ENCODE peak calls at places on chromosomes 7 and 10, in nine cellular contexts. Y, F, S, P, R, L, C, Q and Z are unnamed samples.

GRCh38 chr10:71854031-71854430 is 3.0 kb upstream of the PSAP start:
- DNase-seq in C (no peak), Q (no peak), L (peak; percentile 46), Y (no peak), S (peak; percentile 59), P (no peak), R (no peak), F (no peak), Z (no peak)

GRCh38 chr10:61486251-61486650 is 33.1 kb upstream of the TMEM26 start:
- DNase-seq in R (no peak), L (no peak), Q (no peak), P (no peak), S (peak; percentile 38), F (no peak), C (no peak), Y (no peak), Z (no peak)

GRCh38 chr10:119030421-119031250 is 1.1 kb downstream of the NANOS1 start:
- DNase-seq in C (no peak), R (peak; percentile 69), P (peak; percentile 62), L (peak; percentile 42), Q (peak; percentile 74), Y (peak; percentile 57), S (peak; percentile 49), F (peak; percentile 82), Z (peak; percentile 91)

GRCh38 chr7:137130751-137131158 is 212.8 kb downstream of the PTN start:
- DNase-seq in F (no peak), P (peak; percentile 95), C (peak; percentile 39), R (no peak), Y (no peak), S (peak; percentile 71), L (peak; percentile 94), Q (no peak), Z (no peak)

GRCh38 chr10:66505003-66505707 is 420.7 kb upstream of the LRRTM3 start:
- DNase-seq in Q (no peak), F (no peak), R (no peak), P (peak; percentile 93), L (no peak), C (no peak), Y (no peak), S (peak; percentile 7), Z (no peak)

GRCh38 chr10:17029581-17030271 is 99.9 kb downstream of the CUBN start:
- DNase-seq in L (peak; percentile 86), C (no peak), F (no peak), S (peak; percentile 89), Q (peak; percentile 86), R (peak; percentile 55), Y (peak; percentile 53), P (peak; percentile 74), Z (peak; percentile 33)

GRCh38 chr10:79243211-79244067 is 103.8 kb upstream of the PPIF start:
- DNase-seq in S (no peak), Q (peak; percentile 84), P (peak; percentile 58), L (no peak), C (no peak), F (peak; percentile 81), R (peak; percentile 50), Y (peak; percentile 43), Z (peak; percentile 87)

GRCh38 chr10:15719899-15720634 is at the start of gene ITGA8:
- DNase-seq in S (peak; percentile 22), F (no peak), L (no peak), R (peak; percentile 72), Y (peak; percentile 23), P (no peak), Q (no peak), C (no peak), Z (peak; percentile 86)

GRCh38 chr10:110637558-110638053 is 6.5 kb upstream of the RBM20 start:
- DNase-seq in P (no peak), Y (no peak), R (no peak), S (no peak), C (no peak), L (no peak), F (no peak), Q (no peak), Z (peak; percentile 84)

GRCh38 chr7:31775511-31775910 is 88.5 kb downstream of the PPP1R17 start:
- DNase-seq in R (no peak), Y (no peak), S (no peak), C (no peak), F (no peak), P (peak; percentile 33), L (no peak), Q (no peak), Z (no peak)

GRCh38 chr10:132516771-132517725 is 20.5 kb upstream of the INPP5A start:
- DNase-seq in P (peak; percentile 64), Q (peak; percentile 82), Y (peak; percentile 86), F (no peak), L (peak; percentile 93), C (peak; percentile 88), S (peak; percentile 90), R (peak; percentile 55), Z (peak; percentile 92)

GRCh38 chr7:158174947-158175346 is 412.7 kb downstream of the PTPRN2 start:
- DNase-seq in C (no peak), Y (no peak), Q (no peak), R (no peak), P (no peak), S (no peak), L (no peak), F (no peak), Z (no peak)

GRCh38 chr7:39367943-39368342 is 198.3 kb upstream of the YAE1 start:
- DNase-seq in S (no peak), C (no peak), F (no peak), R (no peak), P (no peak), Q (no peak), L (no peak), Y (no peak), Z (no peak)

GRCh38 chr10:3749597-3750351 is 35.2 kb downstream of the KLF6 start:
- DNase-seq in Q (peak; percentile 48), Y (no peak), R (no peak), S (peak; percentile 89), L (peak; percentile 68), C (peak; percentile 44), P (peak; percentile 85), F (no peak), Z (no peak)

GRCh38 chr10:88617772-88618300 is 31.3 kb downstream of the LIPJ start:
- DNase-seq in C (no peak), Q (no peak), S (no peak), R (no peak), F (no peak), Y (no peak), L (no peak), P (no peak), Z (no peak)

GRCh38 chr7:142181211-142181610 is 69.7 kb downstream of the MGAM2 start:
- DNase-seq in C (no peak), Y (no peak), S (no peak), R (no peak), Q (no peak), F (no peak), P (no peak), L (no peak), Z (no peak)

GRCh38 chr7:142172932-142173331 is 61.4 kb downstream of the MGAM2 start:
- DNase-seq in Y (no peak), F (no peak), Q (no peak), R (no peak), P (no peak), L (no peak), S (no peak), C (no peak), Z (no peak)

GRCh38 chr7:142176901-142177300 is 65.4 kb downstream of the MGAM2 start:
- DNase-seq in P (peak; percentile 22), L (no peak), R (no peak), Q (no peak), F (no peak), C (no peak), Y (no peak), S (peak; percentile 42), Z (no peak)

GRCh38 chr7:142181966-142182365 is 70.4 kb downstream of the MGAM2 start:
- DNase-seq in F (no peak), Y (no peak), Q (no peak), S (no peak), R (no peak), C (no peak), P (no peak), L (no peak), Z (no peak)

GRCh38 chr7:142177869-142178268 is 66.4 kb downstream of the MGAM2 start:
- DNase-seq in C (no peak), S (peak; percentile 48), L (peak; percentile 69), P (peak; percentile 17), Q (no peak), Y (no peak), F (no peak), R (no peak), Z (no peak)
- TF ChIP-seq CTCF in C (no peak), S (no peak), L (no peak), P (no peak), Q (no peak), Y (no peak), F (no peak), R (no peak), Z (no peak)

GRCh38 chr7:17971392-17971791 is 31.1 kb upstream of the SNX13 start:
- DNase-seq in Q (no peak), Y (no peak), C (no peak), P (no peak), F (no peak), R (no peak), L (peak; percentile 4), S (peak; percentile 35), Z (no peak)
- TF ChIP-seq CTCF in Q (peak; percentile 28), Y (no peak), C (no peak), P (no peak), F (no peak), R (no peak), L (no peak), S (no peak), Z (no peak)

GRCh38 chr7:108973075-108973474 is 403.4 kb downstream of the DNAJB9 start:
- DNase-seq in P (peak; percentile 10), Q (no peak), Y (no peak), S (peak; percentile 1), R (peak; percentile 11), F (no peak), L (no peak), C (no peak), Z (no peak)
- TF ChIP-seq CTCF in P (peak; percentile 30), Q (no peak), Y (no peak), S (no peak), R (no peak), F (no peak), L (no peak), C (no peak), Z (peak; percentile 75)

GRCh38 chr7:135512135-135512887 is 2.4 kb upstream of the CNOT4 start:
- DNase-seq in L (peak; percentile 39), S (peak; percentile 82), R (peak; percentile 23), P (peak; percentile 82), Q (no peak), F (peak; percentile 32), C (no peak), Y (peak; percentile 27), Z (no peak)

GRCh38 chr7:135509589-135509838 is 388 bp downstream of the CNOT4 start:
- DNase-seq in C (no peak), F (no peak), L (no peak), P (peak; percentile 65), Q (no peak), R (no peak), S (no peak), Y (no peak), Z (no peak)

GRCh38 chr7:135508853-135509588 is 881 bp downstream of the CNOT4 start:
- DNase-seq in L (peak; percentile 21), Q (peak; percentile 48), S (peak; percentile 35), R (peak; percentile 30), Y (peak; percentile 46), P (peak; percentile 41), C (no peak), F (no peak), Z (peak; percentile 71)

GRCh38 chr7:135509839-135510602 is at the start of gene CNOT4:
- DNase-seq in C (peak; percentile 90), P (peak; percentile 97), Q (peak; percentile 98), R (peak; percentile 98), F (peak; percentile 98), S (peak; percentile 96), Y (peak; percentile 97), L (peak; percentile 85), Z (peak; percentile 99)

GRCh38 chr7:135510603-135511183 is 791 bp upstream of the CNOT4 start:
- DNase-seq in C (no peak), L (no peak), S (peak; percentile 43), Y (peak; percentile 30), R (no peak), Q (no peak), F (peak; percentile 5), P (peak; percentile 35), Z (no peak)
- TF ChIP-seq CTCF in C (peak; percentile 30), L (no peak), S (peak; percentile 12), Y (no peak), R (no peak), Q (no peak), F (no peak), P (peak; percentile 28), Z (no peak)